ENCODE peak calls at places on chromosome 7, in nine cellular contexts. D is activated CD4-positive, alpha-beta T cell treated with anti-CD3 and anti-CD28 coated beads for 48 hours; E is mammary epithelial cell; J is cardiac fibroblast; W is NCI-H1930; H is NCI-H1048; T is putamen; L is NCI-H2081; V is stimulated activated CD4-positive, alpha-beta T cell treated with anti-CD3 and anti-CD28 coated beads, Interleukin-4, amount 100 ng/mL, for 24 hours. S is an unnamed sample.

GRCh38 chr7:19369806-19370205 is 224.6 kb upstream of the FERD3L start:
- DNase-seq in D (no peak), E (no peak), J (no peak), W (no peak), H (no peak), T (no peak), L (peak; percentile 90), V (no peak), S (no peak)

GRCh38 chr7:45657890-45658715 is 83.9 kb downstream of the ADCY1 start:
- DNase-seq in D (no peak), E (no peak), J (no peak), W (no peak), H (no peak), T (no peak), L (no peak), V (no peak), S (no peak)

GRCh38 chr7:70512719-70513118 is 619.2 kb upstream of the GALNT17 start:
- DNase-seq in D (no peak), E (no peak), J (no peak), W (no peak), H (no peak), T (no peak), L (peak; percentile 59), V (no peak), S (no peak)

GRCh38 chr7:23380961-23381360 is 81.8 kb downstream of the MALSU1 start:
- DNase-seq in D (no peak), E (no peak), J (no peak), W (no peak), H (no peak), T (no peak), L (no peak), V (no peak), S (no peak)

GRCh38 chr7:159062596-159062995 is 82.1 kb downstream of the VIPR2 start:
- DNase-seq in D (no peak), E (no peak), J (no peak), W (no peak), H (no peak), T (no peak), L (no peak), V (no peak), S (no peak)

GRCh38 chr7:2199956-2200583 is 32.7 kb downstream of the MAD1L1 start:
- DNase-seq in D (no peak), E (no peak), J (no peak), W (no peak), H (no peak), T (no peak), L (no peak), V (no peak), S (no peak)

GRCh38 chr7:93147358-93147757 is 827 bp downstream of the SAMD9L start:
- DNase-seq in D (peak; percentile 33), E (peak; percentile 36), J (peak; percentile 65), W (no peak), H (no peak), T (peak; percentile 2), L (no peak), V (peak; percentile 25), S (no peak)

GRCh38 chr7:85341973-85342372 is 155.1 kb upstream of the SEMA3D start:
- DNase-seq in D (no peak), E (no peak), J (no peak), W (no peak), H (no peak), T (no peak), L (no peak), V (no peak), S (no peak)

GRCh38 chr7:151851782-151852181 is 25.1 kb downstream of the PRKAG2 start:
- DNase-seq in D (peak; percentile 20), E (no peak), J (no peak), W (no peak), H (no peak), T (no peak), L (no peak), V (no peak), S (no peak)

GRCh38 chr7:85564861-85565630 is 378.2 kb upstream of the SEMA3D start:
- DNase-seq in D (no peak), E (peak; percentile 10), J (peak; percentile 2), W (no peak), H (no peak), T (no peak), L (no peak), V (no peak), S (no peak)

GRCh38 chr7:83338277-83338950 is 175.7 kb upstream of the PCLO start:
- DNase-seq in D (no peak), E (no peak), J (no peak), W (no peak), H (no peak), T (no peak), L (no peak), V (no peak), S (no peak)

GRCh38 chr7:55546826-55547225 is 25.5 kb downstream of the VOPP1 start:
- DNase-seq in D (peak; percentile 71), E (peak; percentile 94), J (peak; percentile 81), W (no peak), H (peak; percentile 22), T (peak; percentile 29), L (peak; percentile 22), V (peak; percentile 60), S (no peak)

GRCh38 chr7:22271311-22271710 is 85.6 kb downstream of the RAPGEF5 start:
- DNase-seq in D (no peak), E (no peak), J (no peak), W (no peak), H (no peak), T (no peak), L (no peak), V (no peak), S (no peak)

S was measured in NCI-H1436 treated with DMSO at 0.1 percent for 48 hours.